ENCODE peak calls at places on chromosome 2, in six cellular contexts. One of them, this sample, is unnamed.

GRCh38 chr2:129766594-129766993 is 212.9 kb upstream of the RAB6C start:
- DNase-seq in effector memory CD8-positive, alpha-beta T cell: no peak
- DNase-seq in EL: no peak
- DNase-seq in T-helper 1 cell: no peak
- DNase-seq in midbrain: no peak
- DNase-seq in T-helper 2 cell: no peak
- DNase-seq in this sample: no peak

GRCh38 chr2:45616663-45617411 is 5.8 kb upstream of the SRBD1 start:
- DNase-seq in T-helper 2 cell: no peak
- DNase-seq in T-helper 1 cell: no peak
- DNase-seq in midbrain: no peak
- DNase-seq in effector memory CD8-positive, alpha-beta T cell: no peak
- DNase-seq in EL: peak; percentile 39
- DNase-seq in this sample: no peak

GRCh38 chr2:39948016-39948719 is 169.1 kb upstream of the THUMPD2 start:
- DNase-seq in T-helper 2 cell: no peak
- DNase-seq in effector memory CD8-positive, alpha-beta T cell: no peak
- DNase-seq in T-helper 1 cell: no peak
- DNase-seq in EL: peak; percentile 63
- DNase-seq in midbrain: no peak
- DNase-seq in this sample: no peak

GRCh38 chr2:38074775-38075435 is 1.0 kb downstream of the CYP1B1 start:
- DNase-seq in T-helper 2 cell: no peak
- DNase-seq in T-helper 1 cell: no peak
- DNase-seq in EL: no peak
- DNase-seq in effector memory CD8-positive, alpha-beta T cell: no peak
- DNase-seq in midbrain: no peak
- DNase-seq in this sample: no peak

GRCh38 chr2:63668000-63668399 is 79.2 kb downstream of the MDH1 start:
- DNase-seq in effector memory CD8-positive, alpha-beta T cell: no peak
- DNase-seq in EL: no peak
- DNase-seq in T-helper 2 cell: no peak
- DNase-seq in midbrain: no peak
- DNase-seq in T-helper 1 cell: no peak
- DNase-seq in this sample: no peak

GRCh38 chr2:167626301-167626700 is 621.1 kb downstream of the STK39 start:
- DNase-seq in T-helper 1 cell: no peak
- DNase-seq in effector memory CD8-positive, alpha-beta T cell: no peak
- DNase-seq in EL: no peak
- DNase-seq in midbrain: no peak
- DNase-seq in T-helper 2 cell: no peak
- DNase-seq in this sample: no peak

GRCh38 chr2:182866095-182866460 is 359 bp downstream of the FRZB start:
- DNase-seq in T-helper 1 cell: no peak
- DNase-seq in midbrain: no peak
- DNase-seq in T-helper 2 cell: no peak
- DNase-seq in EL: peak; percentile 33
- DNase-seq in effector memory CD8-positive, alpha-beta T cell: no peak
- DNase-seq in this sample: no peak

GRCh38 chr2:28068098-28068497 is 177.6 kb downstream of the BABAM2 start:
- DNase-seq in midbrain: no peak
- DNase-seq in EL: peak; percentile 67
- DNase-seq in T-helper 1 cell: no peak
- DNase-seq in effector memory CD8-positive, alpha-beta T cell: no peak
- DNase-seq in T-helper 2 cell: no peak
- DNase-seq in this sample: no peak

GRCh38 chr2:23828256-23828980 is 98.5 kb downstream of the ATAD2B start:
- DNase-seq in T-helper 2 cell: no peak
- DNase-seq in EL: no peak
- DNase-seq in T-helper 1 cell: no peak
- DNase-seq in effector memory CD8-positive, alpha-beta T cell: no peak
- DNase-seq in midbrain: no peak
- DNase-seq in this sample: no peak

GRCh38 chr2:132037527-132038178 is 124.1 kb downstream of the ANKRD30BL start:
- DNase-seq in midbrain: peak; percentile 16
- DNase-seq in effector memory CD8-positive, alpha-beta T cell: no peak
- DNase-seq in EL: peak; percentile 1
- DNase-seq in T-helper 2 cell: no peak
- DNase-seq in T-helper 1 cell: no peak
- DNase-seq in this sample: no peak

GRCh38 chr2:31337860-31338259 is 76.7 kb downstream of the XDH start:
- DNase-seq in effector memory CD8-positive, alpha-beta T cell: no peak
- DNase-seq in T-helper 1 cell: no peak
- DNase-seq in EL: peak; percentile 90
- DNase-seq in midbrain: no peak
- DNase-seq in T-helper 2 cell: no peak
- DNase-seq in this sample: no peak

GRCh38 chr2:168949324-168949723 is 48.2 kb downstream of the G6PC2 start:
- DNase-seq in effector memory CD8-positive, alpha-beta T cell: no peak
- DNase-seq in T-helper 1 cell: no peak
- DNase-seq in T-helper 2 cell: no peak
- DNase-seq in midbrain: no peak
- DNase-seq in EL: no peak
- DNase-seq in this sample: no peak